ENCODE peak calls at places on chromosomes 1 and 21, in six cellular contexts. One of them, this sample, is unnamed.

GRCh38 chr1:241130881-241131280 is 226.1 kb downstream of the RGS7 start:
- DNase-seq in SJSA1: no peak
- DNase-seq in T-helper 9 cell: no peak
- DNase-seq in activated naive CD8-positive, alpha-beta T cell treated with anti-CD3 and anti-CD28 coated beads, Interleukin-2, amount 50 U/mL, for 24 hours: no peak
- DNase-seq in NAMALWA: no peak
- DNase-seq in choroid plexus epithelial cell: no peak
- DNase-seq in this sample: no peak

GRCh38 chr1:23394664-23395063 is 25.0 kb upstream of the ZNF436 start:
- DNase-seq in NAMALWA: no peak
- DNase-seq in T-helper 9 cell: no peak
- DNase-seq in activated naive CD8-positive, alpha-beta T cell treated with anti-CD3 and anti-CD28 coated beads, Interleukin-2, amount 50 U/mL, for 24 hours: no peak
- DNase-seq in SJSA1: peak
- DNase-seq in choroid plexus epithelial cell: peak
- DNase-seq in this sample: no peak

GRCh38 chr1:61887076-61887867 is 145.0 kb downstream of the PATJ start:
- DNase-seq in NAMALWA: no peak
- DNase-seq in choroid plexus epithelial cell: peak
- DNase-seq in T-helper 9 cell: no peak
- DNase-seq in activated naive CD8-positive, alpha-beta T cell treated with anti-CD3 and anti-CD28 coated beads, Interleukin-2, amount 50 U/mL, for 24 hours: no peak
- DNase-seq in SJSA1: no peak
- DNase-seq in this sample: no peak

GRCh38 chr1:20343149-20343936 is 52.7 kb downstream of the VWA5B1 start:
- DNase-seq in choroid plexus epithelial cell: no peak
- DNase-seq in activated naive CD8-positive, alpha-beta T cell treated with anti-CD3 and anti-CD28 coated beads, Interleukin-2, amount 50 U/mL, for 24 hours: no peak
- DNase-seq in NAMALWA: peak
- DNase-seq in T-helper 9 cell: peak
- DNase-seq in SJSA1: no peak
- DNase-seq in this sample: no peak

GRCh38 chr1:40421694-40422384 is 28.4 kb upstream of the ZFP69B start:
- DNase-seq in NAMALWA: no peak
- DNase-seq in activated naive CD8-positive, alpha-beta T cell treated with anti-CD3 and anti-CD28 coated beads, Interleukin-2, amount 50 U/mL, for 24 hours: no peak
- DNase-seq in T-helper 9 cell: no peak
- DNase-seq in SJSA1: no peak
- DNase-seq in choroid plexus epithelial cell: peak
- DNase-seq in this sample: no peak

GRCh38 chr1:179826626-179827280 is 50.9 kb downstream of the TOR1AIP2 start:
- DNase-seq in NAMALWA: no peak
- DNase-seq in activated naive CD8-positive, alpha-beta T cell treated with anti-CD3 and anti-CD28 coated beads, Interleukin-2, amount 50 U/mL, for 24 hours: no peak
- DNase-seq in SJSA1: no peak
- DNase-seq in choroid plexus epithelial cell: no peak
- DNase-seq in T-helper 9 cell: no peak
- DNase-seq in this sample: no peak

GRCh38 chr1:61955261-61955660 is 213.0 kb downstream of the PATJ start:
- DNase-seq in activated naive CD8-positive, alpha-beta T cell treated with anti-CD3 and anti-CD28 coated beads, Interleukin-2, amount 50 U/mL, for 24 hours: no peak
- DNase-seq in T-helper 9 cell: no peak
- DNase-seq in SJSA1: no peak
- DNase-seq in NAMALWA: no peak
- DNase-seq in choroid plexus epithelial cell: no peak
- DNase-seq in this sample: no peak

GRCh38 chr1:166716620-166717019 is 122.7 kb upstream of the POGK start:
- DNase-seq in T-helper 9 cell: no peak
- DNase-seq in choroid plexus epithelial cell: no peak
- DNase-seq in SJSA1: no peak
- DNase-seq in NAMALWA: no peak
- DNase-seq in activated naive CD8-positive, alpha-beta T cell treated with anti-CD3 and anti-CD28 coated beads, Interleukin-2, amount 50 U/mL, for 24 hours: no peak
- DNase-seq in this sample: no peak

GRCh38 chr1:56676571-56677035 is 31.5 kb downstream of the PRKAA2 start:
- DNase-seq in SJSA1: peak
- DNase-seq in activated naive CD8-positive, alpha-beta T cell treated with anti-CD3 and anti-CD28 coated beads, Interleukin-2, amount 50 U/mL, for 24 hours: no peak
- DNase-seq in NAMALWA: no peak
- DNase-seq in T-helper 9 cell: no peak
- DNase-seq in choroid plexus epithelial cell: peak
- DNase-seq in this sample: no peak

GRCh38 chr1:177227978-177228720 is 57.4 kb downstream of the BRINP2 start:
- DNase-seq in SJSA1: no peak
- DNase-seq in NAMALWA: no peak
- DNase-seq in activated naive CD8-positive, alpha-beta T cell treated with anti-CD3 and anti-CD28 coated beads, Interleukin-2, amount 50 U/mL, for 24 hours: no peak
- DNase-seq in choroid plexus epithelial cell: no peak
- DNase-seq in T-helper 9 cell: no peak
- DNase-seq in this sample: no peak

GRCh38 chr1:38455829-38456563 is 403.6 kb downstream of the RRAGC start:
- DNase-seq in T-helper 9 cell: no peak
- DNase-seq in SJSA1: peak
- DNase-seq in activated naive CD8-positive, alpha-beta T cell treated with anti-CD3 and anti-CD28 coated beads, Interleukin-2, amount 50 U/mL, for 24 hours: no peak
- DNase-seq in NAMALWA: no peak
- DNase-seq in choroid plexus epithelial cell: peak
- DNase-seq in this sample: no peak

GRCh38 chr1:244735404-244735803 is 82.5 kb downstream of the DESI2 start:
- DNase-seq in T-helper 9 cell: no peak
- DNase-seq in activated naive CD8-positive, alpha-beta T cell treated with anti-CD3 and anti-CD28 coated beads, Interleukin-2, amount 50 U/mL, for 24 hours: no peak
- DNase-seq in NAMALWA: peak
- DNase-seq in choroid plexus epithelial cell: peak
- DNase-seq in SJSA1: no peak
- DNase-seq in this sample: no peak

GRCh38 chr21:27359141-27359540 is 392.3 kb upstream of the ADAMTS5 start:
- DNase-seq in activated naive CD8-positive, alpha-beta T cell treated with anti-CD3 and anti-CD28 coated beads, Interleukin-2, amount 50 U/mL, for 24 hours: no peak
- DNase-seq in NAMALWA: no peak
- DNase-seq in choroid plexus epithelial cell: peak
- DNase-seq in SJSA1: peak
- DNase-seq in T-helper 9 cell: no peak
- DNase-seq in this sample: no peak

GRCh38 chr1:108828074-108828961 is 28.6 kb downstream of the AKNAD1 start:
- DNase-seq in T-helper 9 cell: peak
- DNase-seq in NAMALWA: peak
- DNase-seq in choroid plexus epithelial cell: peak
- DNase-seq in SJSA1: peak
- DNase-seq in activated naive CD8-positive, alpha-beta T cell treated with anti-CD3 and anti-CD28 coated beads, Interleukin-2, amount 50 U/mL, for 24 hours: peak
- DNase-seq in this sample: peak

GRCh38 chr1:236830560-236830959 is 35.5 kb downstream of the MTR start:
- DNase-seq in choroid plexus epithelial cell: no peak
- DNase-seq in T-helper 9 cell: no peak
- DNase-seq in NAMALWA: no peak
- DNase-seq in SJSA1: no peak
- DNase-seq in activated naive CD8-positive, alpha-beta T cell treated with anti-CD3 and anti-CD28 coated beads, Interleukin-2, amount 50 U/mL, for 24 hours: no peak
- DNase-seq in this sample: no peak

GRCh38 chr1:166988976-166989515 is at the start of gene MAEL:
- DNase-seq in NAMALWA: no peak
- DNase-seq in T-helper 9 cell: no peak
- DNase-seq in choroid plexus epithelial cell: no peak
- DNase-seq in SJSA1: no peak
- DNase-seq in activated naive CD8-positive, alpha-beta T cell treated with anti-CD3 and anti-CD28 coated beads, Interleukin-2, amount 50 U/mL, for 24 hours: no peak
- DNase-seq in this sample: no peak

GRCh38 chr21:33115586-33116541 is 45.9 kb downstream of the OLIG1 start:
- DNase-seq in SJSA1: no peak
- DNase-seq in choroid plexus epithelial cell: no peak
- DNase-seq in activated naive CD8-positive, alpha-beta T cell treated with anti-CD3 and anti-CD28 coated beads, Interleukin-2, amount 50 U/mL, for 24 hours: no peak
- DNase-seq in T-helper 9 cell: no peak
- DNase-seq in NAMALWA: no peak
- DNase-seq in this sample: no peak

GRCh38 chr1:19013826-19014548 is 57.5 kb upstream of the IFFO2 start:
- DNase-seq in NAMALWA: no peak
- DNase-seq in T-helper 9 cell: no peak
- DNase-seq in choroid plexus epithelial cell: no peak
- DNase-seq in activated naive CD8-positive, alpha-beta T cell treated with anti-CD3 and anti-CD28 coated beads, Interleukin-2, amount 50 U/mL, for 24 hours: no peak
- DNase-seq in SJSA1: no peak
- DNase-seq in this sample: no peak

GRCh38 chr1:23899070-23899469 is 14.1 kb downstream of the CNR2 start:
- DNase-seq in NAMALWA: no peak
- DNase-seq in choroid plexus epithelial cell: no peak
- DNase-seq in SJSA1: no peak
- DNase-seq in activated naive CD8-positive, alpha-beta T cell treated with anti-CD3 and anti-CD28 coated beads, Interleukin-2, amount 50 U/mL, for 24 hours: no peak
- DNase-seq in T-helper 9 cell: no peak
- DNase-seq in this sample: no peak

GRCh38 chr1:180842052-180842451 is 70.6 kb upstream of the KIAA1614 start:
- DNase-seq in NAMALWA: no peak
- DNase-seq in SJSA1: no peak
- DNase-seq in T-helper 9 cell: no peak
- DNase-seq in activated naive CD8-positive, alpha-beta T cell treated with anti-CD3 and anti-CD28 coated beads, Interleukin-2, amount 50 U/mL, for 24 hours: no peak
- DNase-seq in choroid plexus epithelial cell: peak
- DNase-seq in this sample: no peak

GRCh38 chr1:21914880-21915640 is 22.1 kb downstream of the HSPG2 start:
- DNase-seq in SJSA1: no peak
- DNase-seq in NAMALWA: no peak
- DNase-seq in activated naive CD8-positive, alpha-beta T cell treated with anti-CD3 and anti-CD28 coated beads, Interleukin-2, amount 50 U/mL, for 24 hours: no peak
- DNase-seq in T-helper 9 cell: no peak
- DNase-seq in choroid plexus epithelial cell: no peak
- DNase-seq in this sample: no peak

GRCh38 chr1:26702680-26703038 is 6.8 kb downstream of the ARID1A start:
- DNase-seq in SJSA1: no peak
- DNase-seq in activated naive CD8-positive, alpha-beta T cell treated with anti-CD3 and anti-CD28 coated beads, Interleukin-2, amount 50 U/mL, for 24 hours: peak
- DNase-seq in T-helper 9 cell: no peak
- DNase-seq in choroid plexus epithelial cell: no peak
- DNase-seq in NAMALWA: no peak
- DNase-seq in this sample: no peak

GRCh38 chr1:37449936-37450335 is 24.4 kb upstream of the ZC3H12A start:
- DNase-seq in SJSA1: no peak
- DNase-seq in T-helper 9 cell: no peak
- DNase-seq in choroid plexus epithelial cell: no peak
- DNase-seq in NAMALWA: peak
- DNase-seq in activated naive CD8-positive, alpha-beta T cell treated with anti-CD3 and anti-CD28 coated beads, Interleukin-2, amount 50 U/mL, for 24 hours: peak
- DNase-seq in this sample: no peak

GRCh38 chr1:6144622-6145021 is 35.5 kb downstream of the CHD5 start:
- DNase-seq in SJSA1: no peak
- DNase-seq in choroid plexus epithelial cell: no peak
- DNase-seq in T-helper 9 cell: no peak
- DNase-seq in NAMALWA: no peak
- DNase-seq in activated naive CD8-positive, alpha-beta T cell treated with anti-CD3 and anti-CD28 coated beads, Interleukin-2, amount 50 U/mL, for 24 hours: no peak
- DNase-seq in this sample: no peak

GRCh38 chr1:4175566-4176405 is 275.7 kb upstream of the C1orf174 start:
- DNase-seq in choroid plexus epithelial cell: no peak
- DNase-seq in T-helper 9 cell: no peak
- DNase-seq in activated naive CD8-positive, alpha-beta T cell treated with anti-CD3 and anti-CD28 coated beads, Interleukin-2, amount 50 U/mL, for 24 hours: no peak
- DNase-seq in SJSA1: no peak
- DNase-seq in NAMALWA: no peak
- DNase-seq in this sample: no peak

GRCh38 chr1:84603941-84604830 is 29.9 kb upstream of the CTBS start:
- DNase-seq in SJSA1: peak
- DNase-seq in choroid plexus epithelial cell: peak
- DNase-seq in activated naive CD8-positive, alpha-beta T cell treated with anti-CD3 and anti-CD28 coated beads, Interleukin-2, amount 50 U/mL, for 24 hours: no peak
- DNase-seq in T-helper 9 cell: no peak
- DNase-seq in NAMALWA: no peak
- DNase-seq in this sample: no peak

GRCh38 chr1:226588484-226588883 is 39.9 kb downstream of the STUM start:
- DNase-seq in choroid plexus epithelial cell: no peak
- DNase-seq in activated naive CD8-positive, alpha-beta T cell treated with anti-CD3 and anti-CD28 coated beads, Interleukin-2, amount 50 U/mL, for 24 hours: no peak
- DNase-seq in SJSA1: no peak
- DNase-seq in T-helper 9 cell: no peak
- DNase-seq in NAMALWA: no peak
- DNase-seq in this sample: no peak

GRCh38 chr1:101653482-101653946 is 343.2 kb downstream of the OLFM3 start:
- DNase-seq in SJSA1: no peak
- DNase-seq in choroid plexus epithelial cell: peak
- DNase-seq in NAMALWA: peak
- DNase-seq in T-helper 9 cell: no peak
- DNase-seq in activated naive CD8-positive, alpha-beta T cell treated with anti-CD3 and anti-CD28 coated beads, Interleukin-2, amount 50 U/mL, for 24 hours: no peak
- DNase-seq in this sample: no peak

GRCh38 chr1:245956225-245956624 is 550.9 kb downstream of the SMYD3 start:
- DNase-seq in NAMALWA: peak
- DNase-seq in T-helper 9 cell: no peak
- DNase-seq in SJSA1: no peak
- DNase-seq in activated naive CD8-positive, alpha-beta T cell treated with anti-CD3 and anti-CD28 coated beads, Interleukin-2, amount 50 U/mL, for 24 hours: peak
- DNase-seq in choroid plexus epithelial cell: no peak
- DNase-seq in this sample: peak

GRCh38 chr1:226526801-226527595 is 21.6 kb upstream of the STUM start:
- DNase-seq in NAMALWA: no peak
- DNase-seq in SJSA1: no peak
- DNase-seq in activated naive CD8-positive, alpha-beta T cell treated with anti-CD3 and anti-CD28 coated beads, Interleukin-2, amount 50 U/mL, for 24 hours: no peak
- DNase-seq in choroid plexus epithelial cell: peak
- DNase-seq in T-helper 9 cell: no peak
- DNase-seq in this sample: no peak

GRCh38 chr1:162023547-162024501 is at the start of gene OLFML2B:
- DNase-seq in choroid plexus epithelial cell: peak
- DNase-seq in SJSA1: peak
- DNase-seq in activated naive CD8-positive, alpha-beta T cell treated with anti-CD3 and anti-CD28 coated beads, Interleukin-2, amount 50 U/mL, for 24 hours: peak
- DNase-seq in NAMALWA: no peak
- DNase-seq in T-helper 9 cell: peak
- DNase-seq in this sample: peak

GRCh38 chr1:109628540-109629321 is 9.1 kb downstream of the AMPD2 start:
- DNase-seq in choroid plexus epithelial cell: peak
- DNase-seq in SJSA1: no peak
- DNase-seq in activated naive CD8-positive, alpha-beta T cell treated with anti-CD3 and anti-CD28 coated beads, Interleukin-2, amount 50 U/mL, for 24 hours: no peak
- DNase-seq in NAMALWA: no peak
- DNase-seq in T-helper 9 cell: no peak
- DNase-seq in this sample: no peak

GRCh38 chr1:85307987-85308836 is 31.8 kb upstream of the BCL10 start:
- DNase-seq in SJSA1: peak
- DNase-seq in NAMALWA: peak
- DNase-seq in T-helper 9 cell: peak
- DNase-seq in choroid plexus epithelial cell: peak
- DNase-seq in activated naive CD8-positive, alpha-beta T cell treated with anti-CD3 and anti-CD28 coated beads, Interleukin-2, amount 50 U/mL, for 24 hours: peak
- DNase-seq in this sample: peak

GRCh38 chr1:3389093-3389833 is 65.2 kb upstream of the ARHGEF16 start:
- DNase-seq in NAMALWA: no peak
- DNase-seq in choroid plexus epithelial cell: no peak
- DNase-seq in activated naive CD8-positive, alpha-beta T cell treated with anti-CD3 and anti-CD28 coated beads, Interleukin-2, amount 50 U/mL, for 24 hours: no peak
- DNase-seq in T-helper 9 cell: no peak
- DNase-seq in SJSA1: no peak
- DNase-seq in this sample: no peak

GRCh38 chr1:28518000-28518744 is 12.3 kb downstream of the RCC1 start:
- DNase-seq in choroid plexus epithelial cell: peak
- DNase-seq in SJSA1: peak
- DNase-seq in T-helper 9 cell: peak
- DNase-seq in activated naive CD8-positive, alpha-beta T cell treated with anti-CD3 and anti-CD28 coated beads, Interleukin-2, amount 50 U/mL, for 24 hours: peak
- DNase-seq in NAMALWA: peak
- DNase-seq in this sample: peak

GRCh38 chr1:93677729-93678128 is 3.9 kb downstream of the BCAR3 start:
- DNase-seq in T-helper 9 cell: no peak
- DNase-seq in SJSA1: no peak
- DNase-seq in choroid plexus epithelial cell: no peak
- DNase-seq in NAMALWA: no peak
- DNase-seq in activated naive CD8-positive, alpha-beta T cell treated with anti-CD3 and anti-CD28 coated beads, Interleukin-2, amount 50 U/mL, for 24 hours: no peak
- DNase-seq in this sample: no peak

GRCh38 chr1:223513309-223513708 is 120.1 kb downstream of the CCDC185 start:
- DNase-seq in T-helper 9 cell: no peak
- DNase-seq in activated naive CD8-positive, alpha-beta T cell treated with anti-CD3 and anti-CD28 coated beads, Interleukin-2, amount 50 U/mL, for 24 hours: no peak
- DNase-seq in SJSA1: no peak
- DNase-seq in NAMALWA: no peak
- DNase-seq in choroid plexus epithelial cell: no peak
- DNase-seq in this sample: no peak

This sample was measured in effector CD4-positive, alpha-beta T cell.